ENCODE peak calls at places on chromosomes 4 and X, in six cellular contexts. S, R, I, F, W and E are unnamed samples. For H3K4me1, the result is how much of the 10 kb centered on the place peaks cover.

GRCh38 chr4:67909910-67910905 is 26.4 kb upstream of the TMPRSS11D start:
- DNase-seq in W (peak), I (no peak), R (no peak), F (no peak), S (no peak), E (no peak)

GRCh38 chr4:188107931-188108843 is 1.2 kb downstream of the TRIML2 start:
- DNase-seq in R (peak), W (no peak), F (no peak), I (no peak), S (no peak), E (no peak)

GRCh38 chrX:22534643-22535042 is 261.9 kb downstream of the CBLL2 start:
- DNase-seq in W (no peak), R (no peak), F (no peak), S (no peak), I (peak), E (peak)

GRCh38 chr4:96352051-96352517 is 512.2 kb downstream of the PDHA2 start:
- DNase-seq in I (no peak), R (peak), S (peak), W (peak), F (peak), E (no peak)

GRCh38 chrX:153926863-153927685 is 1.0 kb upstream of the ARHGAP4 start:
- DNase-seq in S (peak), W (no peak), I (no peak), F (peak), R (no peak), E (peak)

GRCh38 chrX:118182050-118182449 is 65.4 kb upstream of the KLHL13 start:
- DNase-seq in I (no peak), R (no peak), F (no peak), S (no peak), W (no peak), E (no peak)

GRCh38 chrX:105706041-105706440 is 116.3 kb upstream of the NRK start:
- DNase-seq in R (no peak), F (no peak), I (no peak), W (no peak), S (no peak), E (no peak)

GRCh38 chr4:1501754-1502500 is 95.7 kb upstream of the NKX1-1 start:
- DNase-seq in I (no peak), F (no peak), S (no peak), W (no peak), R (peak), E (peak)

GRCh38 chr4:7045961-7046921 is 3.1 kb downstream of the TADA2B start:
- DNase-seq in I (no peak), W (no peak), F (no peak), S (no peak), R (peak), E (no peak)

GRCh38 chrX:65707153-65707552 is 39.7 kb downstream of the MSN start:
- DNase-seq in W (no peak), I (no peak), S (no peak), F (no peak), R (peak), E (no peak)

GRCh38 chr4:147590249-147590920 is 26.8 kb upstream of the TMEM184C start:
- DNase-seq in I (peak), R (peak), F (peak), W (peak), S (peak), E (no peak)

GRCh38 chr4:8307126-8307525 is 37.6 kb downstream of the HTRA3 start:
- DNase-seq in I (no peak), F (no peak), R (peak), W (no peak), S (no peak), E (peak)

GRCh38 chr4:162715401-162715800 is 451.3 kb downstream of the NAF1 start:
- DNase-seq in I (no peak), F (no peak), R (no peak), S (no peak), W (no peak), E (no peak)

GRCh38 chr4:38605181-38605764 is 58.7 kb upstream of the KLF3 start:
- DNase-seq in S (no peak), F (no peak), I (no peak), R (no peak), W (no peak), E (no peak)
- H3K4me3 ChIP-seq in S (no peak), F (no peak), I (no peak), R (no peak), W (no peak), E (no peak)

DNA sequence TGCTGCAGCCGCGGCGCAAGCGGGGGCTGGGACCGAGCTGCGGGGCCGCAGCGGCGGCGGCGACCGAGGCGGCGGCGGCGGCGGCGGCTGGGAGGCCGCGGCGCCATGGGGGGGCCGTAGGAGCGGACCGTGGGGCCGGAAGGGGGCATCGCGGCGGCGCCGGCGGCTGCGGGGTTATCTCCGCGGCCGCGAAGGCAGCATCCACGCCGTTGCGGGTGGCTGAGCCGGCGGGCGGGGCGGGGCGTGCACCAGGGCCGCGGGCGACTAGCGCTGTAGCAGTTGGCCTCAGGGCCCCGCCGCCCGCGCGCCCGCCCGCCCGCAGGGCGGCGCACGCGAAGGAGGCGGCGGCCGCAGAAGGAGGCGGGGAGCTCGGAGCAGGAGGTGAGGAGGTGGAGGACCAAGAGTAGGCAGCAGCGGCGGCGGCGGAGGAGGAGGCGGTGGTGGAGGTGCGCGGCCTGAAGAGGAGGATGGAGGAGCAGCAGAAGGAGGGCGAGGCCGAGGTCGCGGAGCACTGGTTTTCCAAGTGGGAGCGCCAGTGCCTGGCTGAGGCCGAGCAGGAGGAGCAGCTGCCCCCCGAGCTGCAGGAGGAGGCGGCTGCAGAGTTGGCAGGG is 126.1 kb upstream of the CXorf66 start:
- DNase-seq in W (peak), S (peak), R (peak), I (no peak), F (peak), E (no peak)
- TF ChIP-seq CTCF in W (no peak), S (no peak), R (peak), I (no peak), F (no peak), E (no peak)

DNA sequence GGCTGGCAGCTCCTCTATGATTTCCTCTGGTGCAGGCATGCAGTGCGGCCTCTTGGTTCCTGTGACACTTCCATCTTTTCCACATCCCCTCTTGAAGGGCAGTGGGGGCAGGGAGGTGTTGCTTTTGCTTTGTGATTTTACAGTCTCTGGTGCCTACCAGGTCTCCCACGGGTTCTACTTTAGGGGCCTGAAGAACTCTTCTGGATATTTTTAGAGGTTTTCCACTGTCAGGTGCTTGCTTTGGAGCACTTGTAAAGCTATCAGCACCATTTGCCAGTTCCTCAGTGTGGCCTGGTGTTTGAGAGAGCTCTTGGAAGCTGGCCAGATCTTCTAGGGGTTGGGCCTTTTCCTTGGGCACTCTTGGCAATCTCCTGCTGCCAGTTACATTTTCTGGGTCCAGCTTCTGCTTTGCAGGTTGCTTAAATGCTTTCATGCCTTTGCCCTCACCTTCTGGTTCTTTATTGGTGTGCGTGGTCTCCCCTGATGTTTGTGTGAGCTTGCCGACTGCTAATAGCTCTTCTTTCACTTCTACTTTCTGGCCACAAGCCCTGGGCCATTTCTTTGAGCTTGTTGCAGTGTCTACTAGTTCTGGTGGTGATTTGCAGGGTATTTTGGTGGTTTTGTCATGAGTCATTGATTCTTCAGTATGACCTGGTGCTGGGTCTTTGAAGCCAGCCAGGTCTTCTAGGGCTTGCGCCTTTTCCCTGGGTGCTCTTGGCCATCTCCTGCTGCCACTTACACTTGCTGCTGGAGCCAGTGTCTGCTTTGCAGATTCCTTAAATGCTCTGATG is 11.4 kb upstream of the CHST7 start:
- DNase-seq in F (no peak), W (peak), S (peak), R (no peak), I (no peak), E (no peak)
- H3K4me1 ChIP-seq in F (under half), W (under half), S (under half), R (under half), I (under half), E (under half)

GRCh38 chrX:13201605-13202219 is 118.1 kb downstream of the ATXN3L start:
- DNase-seq in R (peak), S (no peak), W (no peak), I (no peak), F (no peak), E (no peak)

GRCh38 chrX:13200398-13200797 is 119.5 kb downstream of the ATXN3L start:
- DNase-seq in R (no peak), S (no peak), F (no peak), W (no peak), I (no peak), E (no peak)

GRCh38 chrX:13196778-13197177 is 123.1 kb downstream of the ATXN3L start:
- DNase-seq in R (no peak), S (no peak), W (no peak), F (no peak), I (no peak), E (no peak)

GRCh38 chrX:13198762-13199064 is 121.1 kb downstream of the ATXN3L start:
- DNase-seq in I (no peak), F (no peak), S (no peak), W (no peak), R (no peak), E (no peak)

DNA sequence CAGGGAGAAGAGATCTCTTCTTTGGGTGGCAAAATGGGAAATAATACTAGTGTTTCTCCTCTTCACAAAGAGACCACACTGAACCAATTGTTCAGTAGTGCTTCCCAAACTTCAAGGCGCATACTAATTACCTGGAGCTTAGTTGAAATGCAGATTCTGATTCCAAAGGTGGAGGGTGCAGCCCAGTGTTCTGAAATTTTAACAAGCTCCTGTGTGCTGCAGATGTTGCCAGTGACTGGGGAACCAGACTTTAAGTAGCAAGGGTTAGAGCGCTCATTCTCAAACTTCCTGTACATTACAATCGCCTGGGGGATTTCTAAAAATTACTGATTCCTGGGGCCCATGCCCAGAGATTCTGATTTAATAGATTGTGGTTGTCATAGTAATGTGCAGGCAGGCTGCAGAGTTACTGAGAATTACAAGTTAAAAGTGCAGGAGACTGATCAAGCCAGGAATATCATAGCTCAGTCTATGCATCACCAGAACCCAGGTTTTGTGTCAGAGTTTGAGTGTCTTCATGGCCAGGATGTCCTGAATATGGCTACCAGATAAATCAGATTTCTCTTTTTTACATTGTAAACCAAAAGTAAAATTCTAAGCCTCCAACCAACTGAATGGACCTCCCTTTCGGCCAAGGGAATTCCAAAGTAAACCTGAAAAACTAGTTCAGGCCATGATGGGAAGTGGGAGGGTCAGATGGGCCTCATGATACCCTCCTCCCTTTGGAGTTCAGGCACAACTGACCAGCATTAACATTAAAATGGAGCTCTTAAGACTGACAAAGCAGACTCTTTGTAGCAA is 121.7 kb downstream of the ATXN3L start:
- DNase-seq in S (no peak), I (no peak), W (no peak), F (no peak), R (peak), E (no peak)
- H3K4me3 ChIP-seq in S (no peak), I (no peak), W (no peak), F (no peak), R (no peak), E (no peak)

DNA sequence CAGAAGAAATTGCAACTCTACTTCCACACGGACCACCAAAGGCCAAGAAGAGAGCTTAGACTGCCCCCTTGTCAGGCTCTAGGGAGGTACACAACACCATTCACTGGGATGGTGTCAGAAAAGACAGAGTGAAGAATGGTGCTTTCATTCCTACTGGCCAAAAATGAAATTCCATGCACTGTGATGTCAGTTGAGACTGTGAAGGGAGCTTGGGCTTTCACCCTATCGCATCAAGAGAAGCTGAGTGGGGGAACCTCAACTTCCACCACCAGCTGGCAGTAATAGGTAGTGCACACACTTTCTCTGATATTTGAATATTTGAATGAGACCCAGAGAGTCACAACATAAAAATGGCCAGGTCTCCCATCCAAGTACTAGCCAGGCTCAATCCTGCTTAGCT is 65.9 kb downstream of the ZNF711 start:
- DNase-seq in W (no peak), I (no peak), S (no peak), R (peak), F (no peak), E (no peak)
- TF ChIP-seq CTCF in W (no peak), I (no peak), S (no peak), R (peak), F (no peak), E (no peak)

DNA sequence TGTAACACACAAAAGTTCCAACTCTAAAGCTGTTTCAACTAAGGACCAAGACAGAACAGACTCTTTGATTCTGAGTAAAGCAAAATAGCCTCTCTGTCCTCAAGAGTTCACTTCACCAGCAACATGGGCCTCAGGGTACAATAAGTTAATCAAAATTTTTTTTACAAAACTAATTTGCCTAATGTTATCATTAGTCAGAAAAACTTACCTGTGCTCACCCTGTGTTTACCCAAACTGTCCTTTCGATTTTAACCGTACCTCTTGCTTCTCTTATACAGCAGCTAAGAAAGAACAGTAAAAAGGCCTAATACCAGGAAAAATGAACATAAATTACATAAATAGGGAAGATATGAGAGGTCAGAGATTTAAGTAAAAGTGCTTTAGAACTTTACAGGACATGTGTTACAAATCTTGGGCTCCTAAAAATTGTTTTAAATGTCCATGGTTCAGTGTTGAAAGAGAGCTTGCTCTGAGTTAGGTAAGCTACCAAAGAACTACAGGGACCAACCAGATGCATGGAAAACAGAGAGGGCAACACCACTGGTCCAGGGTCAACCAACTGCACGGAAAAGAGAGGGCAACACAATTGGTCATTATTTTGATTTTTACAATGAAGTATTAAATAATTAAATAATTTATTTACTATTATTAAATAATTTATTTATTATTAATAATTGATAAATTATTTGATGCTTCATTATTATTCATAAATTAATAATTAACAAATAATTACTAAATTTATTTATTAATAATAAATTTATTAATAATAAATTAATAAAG is 73.1 kb downstream of the FAT1 start:
- DNase-seq in S (no peak), I (no peak), W (no peak), F (no peak), R (no peak), E (no peak)
- H3K4me1 ChIP-seq in S (under half), I (under half), W (under half), F (under half), R (under half), E (under half)

GRCh38 chr4:39062094-39062493 is at the start of gene KLHL5:
- DNase-seq in W (peak), R (no peak), F (no peak), I (no peak), S (no peak), E (no peak)

GRCh38 chr4:39061450-39061849 is 582 bp upstream of the KLHL5 start:
- DNase-seq in R (no peak), W (no peak), I (no peak), F (no peak), S (no peak), E (no peak)

GRCh38 chr4:39066371-39066770 is 4.3 kb downstream of the KLHL5 start:
- DNase-seq in W (no peak), S (no peak), F (no peak), R (no peak), I (no peak), E (no peak)

GRCh38 chr4:39067031-39067430 is 5.0 kb downstream of the KLHL5 start:
- DNase-seq in F (no peak), I (no peak), W (no peak), R (no peak), S (no peak), E (no peak)

GRCh38 chr4:39062499-39062898 is 467 bp downstream of the KLHL5 start:
- DNase-seq in R (no peak), W (no peak), S (no peak), I (no peak), F (no peak), E (no peak)
- H3K4me3 ChIP-seq in R (no peak), W (no peak), S (no peak), I (no peak), F (no peak), E (no peak)

DNA sequence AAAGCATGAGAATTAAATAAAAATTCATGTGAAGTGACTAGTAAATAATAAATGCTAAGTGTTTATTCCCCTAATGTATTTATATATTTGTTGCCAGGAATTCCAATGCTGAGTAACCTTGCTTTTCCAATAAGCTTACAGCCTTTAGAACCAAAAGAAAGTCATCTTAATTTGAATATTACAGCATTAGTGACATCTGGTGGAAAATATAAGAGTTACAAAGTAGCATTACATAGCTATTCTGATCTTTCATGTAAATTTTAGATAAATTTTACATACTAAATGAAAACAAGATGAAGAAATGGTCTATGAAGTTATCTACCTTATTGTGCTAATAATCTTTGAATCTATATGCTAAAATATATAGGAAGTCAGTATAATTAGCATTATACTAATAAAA is 10.4 kb downstream of the MAD2L1 start:
- DNase-seq in W (no peak), S (no peak), R (no peak), F (peak), I (no peak), E (no peak)
- TF ChIP-seq CTCF in W (no peak), S (no peak), R (peak), F (peak), I (peak), E (peak)

DNA sequence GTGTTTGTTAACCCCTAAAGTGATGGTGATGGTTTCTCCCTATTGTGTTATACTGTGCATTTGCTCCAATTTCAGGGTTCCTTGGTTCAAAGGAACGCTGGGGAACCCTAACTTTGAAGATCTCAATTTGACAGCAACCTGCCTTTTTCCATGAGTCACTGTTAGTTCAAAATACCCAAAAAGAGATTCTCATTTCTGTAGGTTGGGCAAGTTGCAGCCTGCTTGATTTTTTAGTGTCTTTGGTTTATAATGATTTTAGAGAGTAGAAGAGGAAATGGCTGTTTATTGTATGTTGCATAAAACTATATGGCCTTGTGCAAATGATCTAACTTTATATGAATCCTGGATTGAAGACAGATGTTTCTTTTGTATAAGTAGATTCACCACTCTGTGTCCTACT is 23.1 kb downstream of the GAB1 start:
- DNase-seq in W (no peak), R (no peak), I (no peak), F (no peak), S (no peak), E (no peak)
- H3K4me1 ChIP-seq in W (under half), R (under half), I (half or more), F (half or more), S (under half), E (half or more)